ENCODE peak calls at places on chromosomes 4 and X, in seven cellular contexts. One of them, this sample, is unnamed.

GRCh38 chr4:84632092-84632491 is 49.2 kb downstream of the CDS1 start:
- DNase-seq in uterus: no peak
- DNase-seq in AG20443: peak; percentile 17
- DNase-seq in CD8-positive, alpha-beta memory T cell: no peak
- DNase-seq in germinal center: no peak
- DNase-seq in SW480: no peak
- DNase-seq in mesothelial cell of epicardium: no peak
- DNase-seq in this sample: peak; percentile 21

GRCh38 chr4:113556382-113557134 is 205.0 kb downstream of the CAMK2D start:
- DNase-seq in uterus: no peak
- DNase-seq in AG20443: no peak
- DNase-seq in CD8-positive, alpha-beta memory T cell: no peak
- DNase-seq in germinal center: no peak
- DNase-seq in SW480: no peak
- DNase-seq in mesothelial cell of epicardium: no peak
- DNase-seq in this sample: no peak

GRCh38 chrX:71143508-71143907 is 1.1 kb upstream of the NLGN3 start:
- DNase-seq in uterus: peak; percentile 54
- DNase-seq in AG20443: peak; percentile 37
- DNase-seq in CD8-positive, alpha-beta memory T cell: no peak
- DNase-seq in germinal center: no peak
- DNase-seq in SW480: no peak
- DNase-seq in mesothelial cell of epicardium: no peak
- DNase-seq in this sample: no peak

GRCh38 chrX:133448512-133449076 is 33.3 kb upstream of the GPC4 start:
- DNase-seq in uterus: no peak
- DNase-seq in AG20443: peak; percentile 11
- DNase-seq in CD8-positive, alpha-beta memory T cell: no peak
- DNase-seq in germinal center: no peak
- DNase-seq in SW480: no peak
- DNase-seq in mesothelial cell of epicardium: no peak
- DNase-seq in this sample: no peak

GRCh38 chr4:41281038-41281634 is 24.4 kb downstream of the UCHL1 start:
- DNase-seq in uterus: no peak
- DNase-seq in AG20443: peak; percentile 87
- DNase-seq in CD8-positive, alpha-beta memory T cell: no peak
- DNase-seq in germinal center: peak; percentile 70
- DNase-seq in SW480: peak; percentile 73
- DNase-seq in mesothelial cell of epicardium: no peak
- DNase-seq in this sample: peak; percentile 67

GRCh38 chr4:107747748-107748486 is 27.9 kb upstream of the PAPSS1 start:
- DNase-seq in uterus: no peak
- DNase-seq in AG20443: no peak
- DNase-seq in CD8-positive, alpha-beta memory T cell: no peak
- DNase-seq in germinal center: no peak
- DNase-seq in SW480: no peak
- DNase-seq in mesothelial cell of epicardium: no peak
- DNase-seq in this sample: no peak

GRCh38 chrX:14936561-14936960 is 63.3 kb downstream of the MOSPD2 start:
- DNase-seq in uterus: peak; percentile 35
- DNase-seq in AG20443: peak; percentile 63
- DNase-seq in CD8-positive, alpha-beta memory T cell: no peak
- DNase-seq in germinal center: no peak
- DNase-seq in SW480: peak; percentile 11
- DNase-seq in mesothelial cell of epicardium: no peak
- DNase-seq in this sample: peak; percentile 83

GRCh38 chr4:156512622-156513021 is 459.0 kb downstream of the PDGFC start:
- DNase-seq in uterus: no peak
- DNase-seq in AG20443: no peak
- DNase-seq in CD8-positive, alpha-beta memory T cell: no peak
- DNase-seq in germinal center: no peak
- DNase-seq in SW480: no peak
- DNase-seq in mesothelial cell of epicardium: no peak
- DNase-seq in this sample: peak; percentile 13